ENCODE peak calls at places on chromosomes 13 and 19, in five cellular contexts. D is heart right ventricle; A is aorta; E is ovary; X is CD8-positive, alpha-beta T cell. B is an unnamed sample.

GRCh38 chr19:35495107-35496064 is 5.1 kb upstream of the KRTDAP start:
- DNase-seq in D (peak; percentile 65), A (peak; percentile 88), E (peak; percentile 70), X (peak; percentile 52), B (peak; percentile 75)

GRCh38 chr13:59745395-59745788 is 418.3 kb downstream of the DIAPH3 start:
- DNase-seq in D (no peak), A (no peak), E (no peak), X (no peak), B (no peak)

GRCh38 chr13:110635405-110636002 is 20.2 kb downstream of the NAXD start:
- DNase-seq in D (no peak), A (no peak), E (no peak), X (no peak), B (no peak)

GRCh38 chr19:47421844-47422395 is 2.6 kb upstream of the MEIS3 start:
- DNase-seq in D (no peak), A (no peak), E (no peak), X (no peak), B (no peak)

GRCh38 chr13:40159736-40160135 is 504.3 kb downstream of the COG6 start:
- DNase-seq in D (no peak), A (no peak), E (no peak), X (no peak), B (no peak)

GRCh38 chr19:1409204-1410005 is 2.0 kb downstream of the DAZAP1 start:
- DNase-seq in D (no peak), A (no peak), E (no peak), X (no peak), B (no peak)

GRCh38 chr13:30924726-30925125 is 7.7 kb upstream of the TEX26 start:
- DNase-seq in D (no peak), A (no peak), E (no peak), X (no peak), B (no peak)

GRCh38 chr19:32924200-32924599 is 47.6 kb downstream of the CEP89 start:
- DNase-seq in D (no peak), A (no peak), E (no peak), X (no peak), B (no peak)

GRCh38 chr13:91398413-91399188 is at the start of gene GPC5:
- DNase-seq in D (peak; percentile 84), A (peak; percentile 93), E (peak; percentile 47), X (peak; percentile 71), B (peak; percentile 88)

DNA sequence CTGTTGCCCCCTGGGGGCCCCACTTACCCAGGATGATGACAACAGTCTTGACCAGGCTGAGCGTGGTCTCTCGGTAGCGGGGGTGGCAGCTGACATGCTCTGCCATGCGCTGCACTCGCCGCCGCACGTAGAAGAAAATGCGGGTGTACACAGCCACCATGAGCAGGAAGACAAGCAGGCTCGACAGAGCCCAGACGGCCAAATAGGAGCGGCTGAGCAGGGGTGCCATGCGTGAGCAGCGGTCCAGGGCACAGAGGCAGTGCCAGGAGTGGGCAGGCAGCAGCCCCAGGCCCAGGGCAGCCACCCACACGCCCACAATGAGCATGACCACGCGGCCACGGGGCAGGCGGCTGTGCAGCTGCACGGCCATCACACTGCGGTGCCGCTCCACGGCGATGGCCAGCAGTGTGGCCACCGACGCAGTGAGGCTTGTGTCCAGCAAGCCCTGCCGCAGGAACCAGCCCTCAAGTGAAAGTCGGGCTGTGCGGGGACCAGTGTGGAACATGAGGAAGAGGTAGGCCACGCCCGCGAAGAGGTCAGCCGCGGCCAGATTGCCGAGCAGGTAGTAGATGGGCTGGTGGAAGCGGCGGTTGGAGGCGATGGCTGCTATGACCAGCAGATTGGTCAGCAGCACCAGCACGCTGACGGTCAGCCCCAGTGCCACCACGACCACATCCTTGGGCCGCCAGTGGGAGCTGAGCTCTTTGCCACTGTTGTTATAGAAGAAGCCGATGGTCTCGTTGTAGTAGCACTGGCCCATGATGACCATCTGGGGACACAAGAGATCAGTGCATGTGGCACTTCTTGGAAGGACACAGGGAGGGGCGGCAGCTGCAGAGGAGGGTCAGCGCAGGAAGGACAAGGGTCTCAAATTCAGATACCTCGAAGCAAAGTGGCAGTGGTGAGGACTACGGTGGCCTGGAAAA is 1.2 kb downstream of the LPAR2 start:
- DNase-seq in D (no peak), A (no peak), E (no peak), X (no peak), B (no peak)
- H3K4me3 ChIP-seq in D (no peak overlapping the region), A (no peak overlapping the region), E (no peak overlapping the region), X (peak overlapping the region; percentile 70), B (no peak overlapping the region)

GRCh38 chr19:3291644-3292043 is 67.2 kb downstream of the CELF5 start:
- DNase-seq in D (no peak), A (no peak), E (no peak), X (no peak), B (no peak)
- H3K27me3 ChIP-seq in D (peaks cover 62% of the 10 kb centered on the region), A (no peaks in the 10 kb centered on the region), E (no peaks in the 10 kb centered on the region), X (no peaks in the 10 kb centered on the region), B (no peaks in the 10 kb centered on the region)

DNA sequence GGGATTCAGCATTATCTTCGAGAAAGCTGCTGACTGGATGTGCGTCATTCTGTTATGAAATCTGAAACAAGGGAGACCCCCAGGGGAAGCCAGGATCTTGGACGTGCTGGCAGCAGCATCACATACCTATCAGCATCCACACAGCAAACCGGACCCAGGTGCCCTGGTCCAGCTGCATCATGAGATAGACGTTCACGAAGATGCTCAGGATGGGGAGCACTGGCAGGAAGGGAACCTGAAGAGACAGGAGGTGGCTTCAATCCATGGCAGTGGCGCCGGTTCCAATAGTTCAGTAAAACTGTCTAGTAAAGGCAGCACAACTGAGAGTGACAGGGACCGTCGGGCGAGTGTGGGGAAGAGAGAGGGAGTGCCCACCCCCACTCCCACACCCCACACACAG is 79.5 kb downstream of the SLC7A1 start:
- DNase-seq in D (no peak), A (peak; percentile 66), E (no peak), X (no peak), B (no peak)
- H3K4me3 ChIP-seq in D (no peak overlapping the region), A (no peak overlapping the region), E (no peak overlapping the region), X (no peak overlapping the region), B (no peak overlapping the region)

DNA sequence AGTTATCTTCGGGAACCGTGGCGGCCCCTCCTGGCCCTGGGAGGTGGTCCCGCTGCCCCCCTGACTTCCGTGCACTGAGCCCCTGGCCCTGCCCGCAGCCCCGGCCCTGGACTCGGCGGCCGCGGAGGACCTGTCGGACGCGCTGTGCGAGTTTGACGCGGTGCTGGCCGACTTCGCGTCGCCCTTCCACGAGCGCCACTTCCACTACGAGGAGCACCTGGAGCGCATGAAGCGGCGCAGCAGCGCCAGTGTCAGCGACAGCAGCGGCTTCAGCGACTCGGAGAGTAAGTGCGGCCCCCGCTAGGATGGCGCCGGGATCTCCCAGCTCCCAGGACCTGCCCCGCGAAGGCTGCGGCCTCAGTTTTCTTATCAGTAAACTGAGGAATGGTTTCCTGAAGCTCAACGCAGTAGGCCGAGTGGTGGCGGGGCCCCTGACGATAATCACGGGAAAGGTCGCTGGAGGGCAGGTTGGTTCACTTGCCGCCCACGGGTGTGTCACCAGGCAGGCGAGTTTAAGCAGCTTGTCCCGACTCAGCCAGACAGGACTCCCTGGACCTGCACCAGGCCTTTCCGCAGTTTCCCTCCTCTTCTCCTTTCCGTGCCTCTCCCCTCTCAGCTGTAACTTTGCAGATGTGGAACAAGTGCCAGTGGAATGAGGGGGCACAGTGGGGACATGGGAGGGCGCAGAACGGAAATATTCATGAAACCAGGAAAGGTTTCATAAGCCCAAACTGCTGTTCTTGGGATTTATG is 1.0 kb downstream of the RGCC start:
- DNase-seq in D (peak; percentile 41), A (peak; percentile 84), E (no peak), X (peak; percentile 32), B (no peak)
- H3K27me3 ChIP-seq in D (peaks cover 10% of the 10 kb centered on the region), A (no peaks in the 10 kb centered on the region), E (no peaks in the 10 kb centered on the region), X (no peaks in the 10 kb centered on the region), B (no peaks in the 10 kb centered on the region)

B was measured in testis.